ENCODE peak calls at places on chromosomes 4 and X, in four cellular contexts. G is A549, N is GM13976, C is T-cell. I is an unnamed sample.

GRCh38 chr4:67366341-67366861 is 178.9 kb downstream of the CENPC start:
- DNase-seq in G (no peak), N (no peak), C (no peak), I (no peak)

GRCh38 chrX:154525606-154526490 is 9.8 kb upstream of the FAM3A start:
- DNase-seq in N (no peak), C (no peak), G (no peak), I (no peak)

GRCh38 chr4:114217150-114217817 is 237.8 kb upstream of the ARSJ start:
- DNase-seq in C (no peak), G (no peak), N (no peak), I (no peak)

GRCh38 chrX:109533631-109534030 is 3.0 kb upstream of the NXT2 start:
- DNase-seq in C (no peak), G (no peak), N (no peak), I (peak)

GRCh38 chr4:112910109-112910736 is 139.2 kb upstream of the ANK2 start:
- DNase-seq in N (no peak), G (no peak), C (no peak), I (peak)

GRCh38 chr4:45347056-45347455 is 620.7 kb upstream of the GNPDA2 start:
- DNase-seq in C (no peak), N (no peak), G (no peak), I (peak)

GRCh38 chr4:39754309-39754708 is 56.4 kb downstream of the UBE2K start:
- DNase-seq in G (no peak), N (no peak), C (no peak), I (no peak)

GRCh38 chr4:1832690-1833089 is 23.3 kb downstream of the LETM1 start:
- DNase-seq in G (no peak), C (no peak), N (no peak), I (no peak)

GRCh38 chrX:29281078-29281742 is 694.0 kb downstream of the IL1RAPL1 start:
- DNase-seq in G (no peak), N (no peak), C (no peak), I (no peak)

GRCh38 chr4:76373919-76374552 is 46.9 kb downstream of the CCDC158 start:
- DNase-seq in C (no peak), G (no peak), N (no peak), I (no peak)

GRCh38 chrX:140501321-140501720 is 3.5 kb downstream of the SOX3 start:
- DNase-seq in G (no peak), C (no peak), N (no peak), I (no peak)

GRCh38 chrX:120604359-120604782 is 470 bp downstream of the MCTS1 start:
- DNase-seq in G (peak), C (peak), N (peak), I (peak)

GRCh38 chr4:7890635-7891393 is 48.8 kb downstream of the AFAP1 start:
- DNase-seq in C (no peak), N (no peak), G (no peak), I (peak)

GRCh38 chr4:172809319-172809718 is 359.3 kb upstream of the GALNT7 start:
- DNase-seq in C (no peak), G (no peak), N (no peak), I (no peak)

GRCh38 chrX:40938418-40938817 is 146.8 kb upstream of the USP9X start:
- DNase-seq in N (no peak), G (no peak), C (no peak), I (no peak)

GRCh38 chr4:40264497-40264896 is 67.7 kb downstream of the RHOH start:
- DNase-seq in C (no peak), N (no peak), G (no peak), I (no peak)

GRCh38 chrX:46770817-46771163 is 11.9 kb upstream of the SLC9A7 start:
- DNase-seq in C (no peak), G (no peak), N (no peak), I (no peak)

GRCh38 chr4:20761826-20762225 is 61.6 kb downstream of the PACRGL start:
- DNase-seq in N (no peak), G (no peak), C (no peak), I (no peak)

GRCh38 chrX:47518105-47518504 is 35.1 kb upstream of the ZNF41 start:
- DNase-seq in C (no peak), N (no peak), G (no peak), I (no peak)

GRCh38 chrX:149572743-149573142 is 14.5 kb downstream of the MAGEA9B start:
- DNase-seq in N (no peak), C (no peak), G (no peak), I (no peak)

GRCh38 chr4:162102713-162103112 is 61.1 kb downstream of the FSTL5 start:
- DNase-seq in C (no peak), N (no peak), G (no peak), I (no peak)

GRCh38 chr4:153232768-153233167 is 28.5 kb downstream of the TRIM2 start:
- DNase-seq in N (no peak), G (peak), C (no peak), I (no peak)

GRCh38 chr4:101103381-101104142 is 243.8 kb downstream of the PPP3CA start:
- DNase-seq in C (no peak), N (no peak), G (no peak), I (peak)

GRCh38 chr4:168524006-168524405 is 27.2 kb downstream of the PALLD start:
- DNase-seq in N (no peak), C (no peak), G (no peak), I (peak)

GRCh38 chrX:72046447-72046846 is 85.3 kb downstream of the RTL5 start:
- DNase-seq in N (no peak), G (no peak), C (no peak), I (no peak)

GRCh38 chr4:40238700-40239548 is 42.1 kb downstream of the RHOH start:
- DNase-seq in N (no peak), G (no peak), C (peak), I (no peak)